ENCODE peak calls at places on chromosome 20, in four cellular contexts. One of them, this sample, is unnamed.

GRCh38 chr20:13061381-13061780 is 52.6 kb downstream of the SPTLC3 start:
- DNase-seq in IMR-90: no peak
- DNase-seq in H9: no peak
- DNase-seq in H1: no peak
- DNase-seq in this sample: no peak

GRCh38 chr20:9071976-9072726 is 3.3 kb downstream of the PLCB4 start:
- DNase-seq in IMR-90: peak
- DNase-seq in H9: no peak
- DNase-seq in H1: no peak
- DNase-seq in this sample: no peak

GRCh38 chr20:58598271-58599015 is 52.6 kb upstream of the STX16 start:
- DNase-seq in IMR-90: peak
- DNase-seq in H9: no peak
- DNase-seq in H1: no peak
- DNase-seq in this sample: no peak

GRCh38 chr20:61753196-61753942 is 312.3 kb downstream of the TAF4 start:
- DNase-seq in IMR-90: peak
- DNase-seq in H9: no peak
- DNase-seq in H1: no peak
- DNase-seq in this sample: peak

GRCh38 chr20:23435675-23436539 is 3.6 kb upstream of the CSTL1 start:
- DNase-seq in IMR-90: no peak
- DNase-seq in H9: no peak
- DNase-seq in H1: no peak
- DNase-seq in this sample: no peak

GRCh38 chr20:19378057-19378456 is 165.6 kb downstream of the SLC24A3 start:
- DNase-seq in IMR-90: no peak
- DNase-seq in H9: no peak
- DNase-seq in H1: no peak
- DNase-seq in this sample: no peak

GRCh38 chr20:45293041-45294002 is 13.3 kb upstream of the RBPJL start:
- DNase-seq in IMR-90: peak
- DNase-seq in H9: peak
- DNase-seq in H1: peak
- DNase-seq in this sample: peak

GRCh38 chr20:62376112-62377063 is 9.3 kb upstream of the LAMA5 start:
- DNase-seq in IMR-90: peak
- DNase-seq in H9: peak
- DNase-seq in H1: peak
- DNase-seq in this sample: peak

GRCh38 chr20:23132930-23133559 is 46.9 kb upstream of the CD93 start:
- DNase-seq in IMR-90: no peak
- DNase-seq in H9: no peak
- DNase-seq in H1: no peak
- DNase-seq in this sample: peak

GRCh38 chr20:22824077-22824476 is 211.0 kb upstream of the SSTR4 start:
- DNase-seq in IMR-90: no peak
- DNase-seq in H9: no peak
- DNase-seq in H1: no peak
- DNase-seq in this sample: no peak

GRCh38 chr20:47502271-47502730 is 614 bp downstream of the NCOA3 start:
- DNase-seq in IMR-90: peak
- DNase-seq in H9: no peak
- DNase-seq in H1: peak
- DNase-seq in this sample: peak

GRCh38 chr20:10505320-10506226 is 70.5 kb downstream of the SLX4IP start:
- DNase-seq in IMR-90: peak
- DNase-seq in H9: no peak
- DNase-seq in H1: no peak
- DNase-seq in this sample: no peak

GRCh38 chr20:20864346-20865096 is 152.1 kb upstream of the RALGAPA2 start:
- DNase-seq in IMR-90: no peak
- DNase-seq in H9: no peak
- DNase-seq in H1: no peak
- DNase-seq in this sample: peak

GRCh38 chr20:13297105-13297899 is 76.2 kb downstream of the ISM1 start:
- DNase-seq in IMR-90: no peak
- DNase-seq in H9: no peak
- DNase-seq in H1: no peak
- DNase-seq in this sample: no peak

GRCh38 chr20:10171864-10172751 is 46.5 kb upstream of the SNAP25 start:
- DNase-seq in IMR-90: peak
- DNase-seq in H9: peak
- DNase-seq in H1: peak
- DNase-seq in this sample: peak

GRCh38 chr20:3398681-3399252 is 8.7 kb downstream of the DNAAF9 start:
- DNase-seq in IMR-90: peak
- DNase-seq in H9: no peak
- DNase-seq in H1: no peak
- DNase-seq in this sample: no peak

GRCh38 chr20:4920655-4921054 is 80.7 kb downstream of the SLC23A2 start:
- DNase-seq in IMR-90: no peak
- DNase-seq in H9: no peak
- DNase-seq in H1: no peak
- DNase-seq in this sample: no peak
- H2BK15ac ChIP-seq in IMR-90: no peak
- H2BK15ac ChIP-seq in H9: no peak
- H2BK15ac ChIP-seq in H1: no peak
- H2BK15ac ChIP-seq in this sample: no peak

GRCh38 chr20:34663213-34663943 is 13.5 kb downstream of the PIGU start:
- DNase-seq in IMR-90: peak
- DNase-seq in H9: no peak
- DNase-seq in H1: no peak
- DNase-seq in this sample: no peak
- H3K56ac ChIP-seq in IMR-90: no peak
- H3K56ac ChIP-seq in H9: no peak
- H3K56ac ChIP-seq in H1: no peak
- H3K56ac ChIP-seq in this sample: no peak

GRCh38 chr20:50341880-50342637 is 151.4 kb downstream of the CEBPB start:
- DNase-seq in IMR-90: no peak
- DNase-seq in H9: no peak
- DNase-seq in H1: no peak
- DNase-seq in this sample: no peak
- H2BK15ac ChIP-seq in IMR-90: peak
- H2BK15ac ChIP-seq in H9: no peak
- H2BK15ac ChIP-seq in H1: no peak
- H2BK15ac ChIP-seq in this sample: no peak

DNA sequence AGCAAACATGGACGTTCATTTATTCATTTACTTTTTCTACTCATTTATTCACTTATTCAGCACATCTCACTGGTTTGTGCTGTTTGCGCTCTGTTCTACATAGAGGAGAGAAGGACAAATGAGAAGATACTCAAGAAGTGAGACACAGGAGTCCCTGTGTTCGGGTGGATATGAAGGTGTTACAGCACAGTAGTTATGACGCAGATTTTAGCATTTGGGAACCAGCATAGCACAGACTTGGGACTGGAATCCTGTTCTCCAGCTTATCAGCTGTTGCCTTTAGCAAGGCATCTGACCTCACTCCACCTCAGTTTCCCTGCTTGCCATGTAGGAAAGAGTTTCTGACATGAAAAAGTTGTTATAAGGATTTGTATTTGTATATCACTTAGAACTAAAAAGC is 430.1 kb downstream of the MAFB start:
- DNase-seq in IMR-90: no peak
- DNase-seq in H9: no peak
- DNase-seq in H1: no peak
- DNase-seq in this sample: no peak
- H3K56ac ChIP-seq in IMR-90: no peak
- H3K56ac ChIP-seq in H9: no peak
- H3K56ac ChIP-seq in H1: no peak
- H3K56ac ChIP-seq in this sample: no peak

This sample was measured in mesendoderm.